ENCODE peak calls at places on chromosomes 12 and 14, in seven cellular contexts. G is Calu3; R is lower lobe of right lung; H is fibroblast of lung; U is activated CD8-positive, alpha-beta memory T cell treated with anti-CD3 and anti-CD28 coated beads, Interleukin-2, amount 50 U/mL, for 4 hours; Y is endodermal cell; N is uterus. J is an unnamed sample.

GRCh38 chr14:47277703-47278102 is 397.7 kb downstream of the MDGA2 start:
- DNase-seq in G (no peak), R (no peak), H (no peak), U (no peak), Y (peak; percentile 47), N (no peak), J (no peak)

GRCh38 chr12:41151789-41152188 is 36.3 kb upstream of the PDZRN4 start:
- DNase-seq in G (no peak), R (no peak), H (no peak), U (no peak), Y (no peak), N (no peak), J (peak; percentile 72)

GRCh38 chr12:51779876-51780275 is 68.6 kb downstream of the FIGNL2 start:
- DNase-seq in G (no peak), R (no peak), H (no peak), U (no peak), Y (no peak), N (no peak), J (no peak)

GRCh38 chr12:54592316-54592715 is 3.9 kb upstream of the PPP1R1A start:
- DNase-seq in G (no peak), R (no peak), H (peak; percentile 25), U (no peak), Y (no peak), N (no peak), J (no peak)

GRCh38 chr14:95490127-95490526 is 26.3 kb downstream of the SYNE3 start:
- DNase-seq in G (no peak), R (no peak), H (no peak), U (no peak), Y (no peak), N (no peak), J (no peak)

GRCh38 chr12:68761442-68761812 is 15.5 kb downstream of the SLC35E3 start:
- DNase-seq in G (no peak), R (no peak), H (no peak), U (no peak), Y (no peak), N (no peak), J (no peak)

GRCh38 chr14:74793506-74794155 is 30.5 kb downstream of the YLPM1 start:
- DNase-seq in G (no peak), R (no peak), H (no peak), U (no peak), Y (no peak), N (no peak), J (peak; percentile 7)

GRCh38 chr12:117007618-117008017 is 91.6 kb downstream of the TESC start:
- DNase-seq in G (no peak), R (no peak), H (no peak), U (no peak), Y (no peak), N (no peak), J (no peak)

GRCh38 chr12:51972849-51973273 is 21.4 kb downstream of the ACVR1B start:
- DNase-seq in G (no peak), R (peak; percentile 87), H (peak; percentile 80), U (peak; percentile 47), Y (no peak), N (peak; percentile 63), J (no peak)

GRCh38 chr12:26982866-26983265 is 31.3 kb downstream of the TM7SF3 start:
- DNase-seq in G (no peak), R (no peak), H (no peak), U (no peak), Y (no peak), N (no peak), J (no peak)

GRCh38 chr12:101908395-101908794 is 31.0 kb downstream of the DRAM1 start:
- DNase-seq in G (peak; percentile 32), R (no peak), H (no peak), U (no peak), Y (no peak), N (no peak), J (no peak)

GRCh38 chr12:93441111-93441616 is 583 bp downstream of the UBE2N start:
- DNase-seq in G (peak; percentile 52), R (peak; percentile 73), H (no peak), U (peak; percentile 34), Y (no peak), N (peak; percentile 18), J (peak; percentile 32)

GRCh38 chr12:26688344-26688904 is 144.6 kb downstream of the ITPR2 start:
- DNase-seq in G (no peak), R (no peak), H (peak; percentile 44), U (no peak), Y (no peak), N (no peak), J (no peak)

GRCh38 chr14:66628646-66629045 is 120.7 kb downstream of the GPHN start:
- DNase-seq in G (no peak), R (no peak), H (peak; percentile 74), U (no peak), Y (no peak), N (no peak), J (no peak)

GRCh38 chr12:42162198-42162597 is 17.5 kb upstream of the GXYLT1 start:
- DNase-seq in G (no peak), R (no peak), H (no peak), U (no peak), Y (no peak), N (no peak), J (peak; percentile 49)

GRCh38 chr14:94213021-94213420 is 38.9 kb downstream of the PPP4R4 start:
- DNase-seq in G (no peak), R (no peak), H (no peak), U (no peak), Y (no peak), N (no peak), J (peak; percentile 93)

GRCh38 chr14:77014004-77014604 is 14.4 kb downstream of the IRF2BPL start:
- DNase-seq in G (no peak), R (no peak), H (no peak), U (no peak), Y (peak; percentile 76), N (peak; percentile 67), J (no peak)

J was measured in RKO.